ENCODE peak calls at places on chromosomes 13 and 19, in five cellular contexts. V is NCI-H69; B is aorta; S is CD8-positive, alpha-beta memory T cell; D is GM04503. M is an unnamed sample.

GRCh38 chr13:45749026-45749759 is 47.1 kb downstream of the CBY2 start:
- DNase-seq in V (peak; percentile 58), B (no peak), S (no peak), D (no peak), M (no peak)

GRCh38 chr13:76982051-76982450 is 9.8 kb upstream of the CLN5 start:
- DNase-seq in V (peak; percentile 32), B (no peak), S (no peak), D (no peak), M (no peak)

GRCh38 chr13:97120976-97121375 is 101.2 kb upstream of the MBNL2 start:
- DNase-seq in V (no peak), B (no peak), S (no peak), D (no peak), M (no peak)

GRCh38 chr13:84479656-84480055 is 597.4 kb upstream of the SLITRK1 start:
- DNase-seq in V (no peak), B (no peak), S (no peak), D (no peak), M (peak; percentile 18)

GRCh38 chr13:26571518-26571917 is 14.0 kb downstream of the WASF3 start:
- DNase-seq in V (no peak), B (no peak), S (no peak), D (no peak), M (no peak)

GRCh38 chr19:48117515-48118330 is 7.1 kb upstream of the PLA2G4C start:
- DNase-seq in V (no peak), B (no peak), S (no peak), D (no peak), M (no peak)

GRCh38 chr13:47903836-47904235 is 97.2 kb downstream of the SUCLA2 start:
- DNase-seq in V (no peak), B (no peak), S (no peak), D (peak; percentile 22), M (peak; percentile 81)

GRCh38 chr19:43809762-43810696 is 7.8 kb upstream of the LYPD5 start:
- DNase-seq in V (peak; percentile 81), B (no peak), S (peak; percentile 31), D (no peak), M (peak; percentile 76)

GRCh38 chr19:53868892-53869804 is 1.5 kb downstream of the MYADM start:
- DNase-seq in V (peak; percentile 93), B (peak; percentile 93), S (peak; percentile 91), D (no peak), M (peak; percentile 83)

GRCh38 chr13:106373989-106374572 is 161.4 kb downstream of the EFNB2 start:
- DNase-seq in V (peak; percentile 52), B (no peak), S (no peak), D (peak; percentile 41), M (peak; percentile 90)

GRCh38 chr13:86825410-86825809 is 845.8 kb upstream of the SLITRK5 start:
- DNase-seq in V (no peak), B (no peak), S (no peak), D (no peak), M (no peak)

GRCh38 chr13:49428041-49428763 is 15.7 kb downstream of the CAB39L start:
- DNase-seq in V (no peak), B (no peak), S (no peak), D (peak; percentile 6), M (no peak)

GRCh38 chr13:44280461-44280860 is 93.2 kb upstream of the SERP2 start:
- DNase-seq in V (no peak), B (no peak), S (no peak), D (no peak), M (peak; percentile 48)

GRCh38 chr19:33580026-33580644 is 41.6 kb upstream of the CHST8 start:
- DNase-seq in V (peak; percentile 33), B (no peak), S (no peak), D (no peak), M (no peak)

M was measured in fibroblast of mammary gland.